ENCODE peak calls at places on chromosome 11, in ten cellular contexts. One of them, this sample, is unnamed.

GRCh38 chr11:14384338-14384737 is 25.4 kb upstream of the RRAS2 start:
- DNase-seq in CD8-positive, alpha-beta memory T cell: no peak
- DNase-seq in stimulated activated CD8-positive, alpha-beta memory T cell treated with anti-CD3 and anti-CD28 coated beads, Interleukin-4, amount 100 ng/mL, for 4 hours: no peak
- DNase-seq in NCI-H2081: no peak
- DNase-seq in activated CD8-positive, alpha-beta memory T cell treated with anti-CD3 and anti-CD28 coated beads for 24 hours: no peak
- DNase-seq in posterior vena cava: no peak
- DNase-seq in amniotic stem cell: no peak
- DNase-seq in HEK293T: no peak
- DNase-seq in RPMI7951: peak
- DNase-seq in adrenal gland: peak
- DNase-seq in this sample: no peak

GRCh38 chr11:8584511-8584910 is 9.5 kb downstream of the STK33 start:
- DNase-seq in CD8-positive, alpha-beta memory T cell: no peak
- DNase-seq in stimulated activated CD8-positive, alpha-beta memory T cell treated with anti-CD3 and anti-CD28 coated beads, Interleukin-4, amount 100 ng/mL, for 4 hours: no peak
- DNase-seq in NCI-H2081: peak
- DNase-seq in activated CD8-positive, alpha-beta memory T cell treated with anti-CD3 and anti-CD28 coated beads for 24 hours: no peak
- DNase-seq in posterior vena cava: no peak
- DNase-seq in amniotic stem cell: no peak
- DNase-seq in HEK293T: no peak
- DNase-seq in RPMI7951: no peak
- DNase-seq in adrenal gland: no peak
- DNase-seq in this sample: no peak

GRCh38 chr11:112962854-112963367 is 1.7 kb downstream of the NCAM1 start:
- DNase-seq in CD8-positive, alpha-beta memory T cell: no peak
- DNase-seq in stimulated activated CD8-positive, alpha-beta memory T cell treated with anti-CD3 and anti-CD28 coated beads, Interleukin-4, amount 100 ng/mL, for 4 hours: no peak
- DNase-seq in NCI-H2081: peak
- DNase-seq in activated CD8-positive, alpha-beta memory T cell treated with anti-CD3 and anti-CD28 coated beads for 24 hours: no peak
- DNase-seq in posterior vena cava: peak
- DNase-seq in amniotic stem cell: no peak
- DNase-seq in HEK293T: peak
- DNase-seq in RPMI7951: peak
- DNase-seq in adrenal gland: peak
- DNase-seq in this sample: peak

GRCh38 chr11:123069878-123070821 is 8.2 kb upstream of the HSPA8 start:
- DNase-seq in CD8-positive, alpha-beta memory T cell: no peak
- DNase-seq in stimulated activated CD8-positive, alpha-beta memory T cell treated with anti-CD3 and anti-CD28 coated beads, Interleukin-4, amount 100 ng/mL, for 4 hours: no peak
- DNase-seq in NCI-H2081: no peak
- DNase-seq in activated CD8-positive, alpha-beta memory T cell treated with anti-CD3 and anti-CD28 coated beads for 24 hours: no peak
- DNase-seq in posterior vena cava: no peak
- DNase-seq in amniotic stem cell: no peak
- DNase-seq in HEK293T: no peak
- DNase-seq in RPMI7951: no peak
- DNase-seq in adrenal gland: no peak
- DNase-seq in this sample: no peak

GRCh38 chr11:9758676-9759518 is 95.0 kb downstream of the SWAP70 start:
- DNase-seq in CD8-positive, alpha-beta memory T cell: peak
- DNase-seq in stimulated activated CD8-positive, alpha-beta memory T cell treated with anti-CD3 and anti-CD28 coated beads, Interleukin-4, amount 100 ng/mL, for 4 hours: no peak
- DNase-seq in NCI-H2081: peak
- DNase-seq in activated CD8-positive, alpha-beta memory T cell treated with anti-CD3 and anti-CD28 coated beads for 24 hours: peak
- DNase-seq in posterior vena cava: peak
- DNase-seq in amniotic stem cell: peak
- DNase-seq in HEK293T: peak
- DNase-seq in RPMI7951: peak
- DNase-seq in adrenal gland: peak
- DNase-seq in this sample: peak

GRCh38 chr11:47924184-47924671 is 56.1 kb upstream of the PTPRJ start:
- DNase-seq in CD8-positive, alpha-beta memory T cell: no peak
- DNase-seq in stimulated activated CD8-positive, alpha-beta memory T cell treated with anti-CD3 and anti-CD28 coated beads, Interleukin-4, amount 100 ng/mL, for 4 hours: no peak
- DNase-seq in NCI-H2081: no peak
- DNase-seq in activated CD8-positive, alpha-beta memory T cell treated with anti-CD3 and anti-CD28 coated beads for 24 hours: no peak
- DNase-seq in posterior vena cava: peak
- DNase-seq in amniotic stem cell: no peak
- DNase-seq in HEK293T: no peak
- DNase-seq in RPMI7951: peak
- DNase-seq in adrenal gland: peak
- DNase-seq in this sample: no peak

GRCh38 chr11:132803436-132803835 is 728.9 kb downstream of the OPCML start:
- DNase-seq in CD8-positive, alpha-beta memory T cell: no peak
- DNase-seq in stimulated activated CD8-positive, alpha-beta memory T cell treated with anti-CD3 and anti-CD28 coated beads, Interleukin-4, amount 100 ng/mL, for 4 hours: no peak
- DNase-seq in NCI-H2081: no peak
- DNase-seq in activated CD8-positive, alpha-beta memory T cell treated with anti-CD3 and anti-CD28 coated beads for 24 hours: no peak
- DNase-seq in posterior vena cava: no peak
- DNase-seq in amniotic stem cell: no peak
- DNase-seq in HEK293T: no peak
- DNase-seq in RPMI7951: no peak
- DNase-seq in adrenal gland: no peak
- DNase-seq in this sample: no peak

GRCh38 chr11:41040474-41040873 is 419.0 kb downstream of the LRRC4C start:
- DNase-seq in CD8-positive, alpha-beta memory T cell: no peak
- DNase-seq in stimulated activated CD8-positive, alpha-beta memory T cell treated with anti-CD3 and anti-CD28 coated beads, Interleukin-4, amount 100 ng/mL, for 4 hours: no peak
- DNase-seq in NCI-H2081: no peak
- DNase-seq in activated CD8-positive, alpha-beta memory T cell treated with anti-CD3 and anti-CD28 coated beads for 24 hours: no peak
- DNase-seq in posterior vena cava: no peak
- DNase-seq in amniotic stem cell: no peak
- DNase-seq in HEK293T: no peak
- DNase-seq in RPMI7951: no peak
- DNase-seq in adrenal gland: no peak
- DNase-seq in this sample: no peak

GRCh38 chr11:117144477-117145392 is 648 bp downstream of the PAFAH1B2 start:
- DNase-seq in CD8-positive, alpha-beta memory T cell: no peak
- DNase-seq in stimulated activated CD8-positive, alpha-beta memory T cell treated with anti-CD3 and anti-CD28 coated beads, Interleukin-4, amount 100 ng/mL, for 4 hours: no peak
- DNase-seq in NCI-H2081: peak
- DNase-seq in activated CD8-positive, alpha-beta memory T cell treated with anti-CD3 and anti-CD28 coated beads for 24 hours: peak
- DNase-seq in posterior vena cava: no peak
- DNase-seq in amniotic stem cell: peak
- DNase-seq in HEK293T: peak
- DNase-seq in RPMI7951: peak
- DNase-seq in adrenal gland: peak
- DNase-seq in this sample: peak

GRCh38 chr11:86802146-86802545 is 1.8 kb downstream of the PRSS23 start:
- DNase-seq in CD8-positive, alpha-beta memory T cell: no peak
- DNase-seq in stimulated activated CD8-positive, alpha-beta memory T cell treated with anti-CD3 and anti-CD28 coated beads, Interleukin-4, amount 100 ng/mL, for 4 hours: no peak
- DNase-seq in NCI-H2081: no peak
- DNase-seq in activated CD8-positive, alpha-beta memory T cell treated with anti-CD3 and anti-CD28 coated beads for 24 hours: no peak
- DNase-seq in posterior vena cava: no peak
- DNase-seq in amniotic stem cell: no peak
- DNase-seq in HEK293T: no peak
- DNase-seq in RPMI7951: no peak
- DNase-seq in adrenal gland: no peak
- DNase-seq in this sample: no peak

GRCh38 chr11:68214173-68215086 is 1.3 kb upstream of the KMT5B start:
- DNase-seq in CD8-positive, alpha-beta memory T cell: peak
- DNase-seq in stimulated activated CD8-positive, alpha-beta memory T cell treated with anti-CD3 and anti-CD28 coated beads, Interleukin-4, amount 100 ng/mL, for 4 hours: no peak
- DNase-seq in NCI-H2081: no peak
- DNase-seq in activated CD8-positive, alpha-beta memory T cell treated with anti-CD3 and anti-CD28 coated beads for 24 hours: no peak
- DNase-seq in posterior vena cava: peak
- DNase-seq in amniotic stem cell: no peak
- DNase-seq in HEK293T: peak
- DNase-seq in RPMI7951: no peak
- DNase-seq in adrenal gland: peak
- DNase-seq in this sample: no peak

GRCh38 chr11:92098172-92098571 is 126.4 kb upstream of the FAT3 start:
- DNase-seq in CD8-positive, alpha-beta memory T cell: no peak
- DNase-seq in stimulated activated CD8-positive, alpha-beta memory T cell treated with anti-CD3 and anti-CD28 coated beads, Interleukin-4, amount 100 ng/mL, for 4 hours: no peak
- DNase-seq in NCI-H2081: no peak
- DNase-seq in activated CD8-positive, alpha-beta memory T cell treated with anti-CD3 and anti-CD28 coated beads for 24 hours: no peak
- DNase-seq in posterior vena cava: no peak
- DNase-seq in amniotic stem cell: no peak
- DNase-seq in HEK293T: no peak
- DNase-seq in RPMI7951: no peak
- DNase-seq in adrenal gland: no peak
- DNase-seq in this sample: no peak

GRCh38 chr11:50247309-50247874 is 214.7 kb downstream of the OR4C45 start:
- DNase-seq in CD8-positive, alpha-beta memory T cell: no peak
- DNase-seq in stimulated activated CD8-positive, alpha-beta memory T cell treated with anti-CD3 and anti-CD28 coated beads, Interleukin-4, amount 100 ng/mL, for 4 hours: no peak
- DNase-seq in NCI-H2081: no peak
- DNase-seq in activated CD8-positive, alpha-beta memory T cell treated with anti-CD3 and anti-CD28 coated beads for 24 hours: no peak
- DNase-seq in posterior vena cava: no peak
- DNase-seq in amniotic stem cell: no peak
- DNase-seq in HEK293T: no peak
- DNase-seq in RPMI7951: no peak
- DNase-seq in adrenal gland: no peak
- DNase-seq in this sample: no peak

GRCh38 chr11:105588001-105588400 is 21.9 kb upstream of the GRIA4 start:
- DNase-seq in CD8-positive, alpha-beta memory T cell: no peak
- DNase-seq in stimulated activated CD8-positive, alpha-beta memory T cell treated with anti-CD3 and anti-CD28 coated beads, Interleukin-4, amount 100 ng/mL, for 4 hours: no peak
- DNase-seq in NCI-H2081: no peak
- DNase-seq in activated CD8-positive, alpha-beta memory T cell treated with anti-CD3 and anti-CD28 coated beads for 24 hours: no peak
- DNase-seq in posterior vena cava: no peak
- DNase-seq in amniotic stem cell: peak
- DNase-seq in HEK293T: no peak
- DNase-seq in RPMI7951: peak
- DNase-seq in adrenal gland: no peak
- DNase-seq in this sample: no peak